ENCODE peak calls at places on chromosomes 13 and 19, in five cellular contexts. B is neural progenitor cell, M is thoracic aorta, N is body of pancreas, D is cardiac muscle cell. F is an unnamed sample.

GRCh38 chr13:51804295-51805172 is 571 bp upstream of the DHRS12 start:
- DNase-seq in B (no peak), M (no peak), N (peak), D (no peak), F (no peak)

GRCh38 chr13:107835339-107836018 is 379.9 kb downstream of the LIG4 start:
- DNase-seq in B (no peak), M (no peak), N (no peak), D (no peak), F (no peak)

GRCh38 chr13:50068508-50068907 is 53.3 kb downstream of the KCNRG start:
- DNase-seq in B (no peak), M (no peak), N (no peak), D (no peak), F (no peak)

GRCh38 chr13:23953860-23954512 is 56.7 kb upstream of the C1QTNF9B start:
- DNase-seq in B (no peak), M (no peak), N (no peak), D (no peak), F (no peak)

GRCh38 chr13:112692104-112692503 is 2.3 kb downstream of the ATP11A start:
- DNase-seq in B (no peak), M (no peak), N (no peak), D (no peak), F (no peak)

GRCh38 chr13:113776231-113777125 is 17.5 kb downstream of the TMEM255B start:
- DNase-seq in B (no peak), M (no peak), N (no peak), D (no peak), F (no peak)

GRCh38 chr19:24177686-24178085 is 90.7 kb downstream of the ZNF254 start:
- DNase-seq in B (no peak), M (no peak), N (no peak), D (no peak), F (no peak)

GRCh38 chr19:43765109-43765876 is 10.5 kb upstream of the SMG9 start:
- DNase-seq in B (no peak), M (peak), N (no peak), D (no peak), F (peak)

GRCh38 chr19:13526552-13526951 is 20.3 kb upstream of the CACNA1A start:
- DNase-seq in B (peak), M (no peak), N (no peak), D (peak), F (peak)

GRCh38 chr13:52070929-52071523 is 46.5 kb downstream of the UTP14C start:
- DNase-seq in B (no peak), M (no peak), N (no peak), D (no peak), F (no peak)

GRCh38 chr13:25310891-25311290 is 9.5 kb downstream of the NUP58 start:
- DNase-seq in B (no peak), M (no peak), N (no peak), D (no peak), F (no peak)

GRCh38 chr13:45333973-45334922 is 6.7 kb downstream of the TPT1 start:
- DNase-seq in B (no peak), M (no peak), N (no peak), D (no peak), F (peak)

GRCh38 chr13:94707400-94708021 is 4.8 kb downstream of the SOX21 start:
- DNase-seq in B (peak), M (no peak), N (no peak), D (no peak), F (peak)

GRCh38 chr13:44394649-44395048 is 21.0 kb downstream of the SERP2 start:
- DNase-seq in B (no peak), M (no peak), N (no peak), D (no peak), F (no peak)

GRCh38 chr13:36038785-36039415 is 92.3 kb downstream of the DCLK1 start:
- DNase-seq in B (no peak), M (no peak), N (no peak), D (no peak), F (no peak)

GRCh38 chr19:52532480-52532879 is 5.0 kb downstream of the ZNF808 start:
- DNase-seq in B (no peak), M (no peak), N (no peak), D (no peak), F (no peak)

GRCh38 chr19:52533901-52534300 is 6.4 kb downstream of the ZNF808 start:
- DNase-seq in B (no peak), M (no peak), N (no peak), D (peak), F (no peak)

GRCh38 chr19:52541608-52542007 is 14.1 kb downstream of the ZNF808 start:
- DNase-seq in B (no peak), M (no peak), N (no peak), D (no peak), F (no peak)

DNA sequence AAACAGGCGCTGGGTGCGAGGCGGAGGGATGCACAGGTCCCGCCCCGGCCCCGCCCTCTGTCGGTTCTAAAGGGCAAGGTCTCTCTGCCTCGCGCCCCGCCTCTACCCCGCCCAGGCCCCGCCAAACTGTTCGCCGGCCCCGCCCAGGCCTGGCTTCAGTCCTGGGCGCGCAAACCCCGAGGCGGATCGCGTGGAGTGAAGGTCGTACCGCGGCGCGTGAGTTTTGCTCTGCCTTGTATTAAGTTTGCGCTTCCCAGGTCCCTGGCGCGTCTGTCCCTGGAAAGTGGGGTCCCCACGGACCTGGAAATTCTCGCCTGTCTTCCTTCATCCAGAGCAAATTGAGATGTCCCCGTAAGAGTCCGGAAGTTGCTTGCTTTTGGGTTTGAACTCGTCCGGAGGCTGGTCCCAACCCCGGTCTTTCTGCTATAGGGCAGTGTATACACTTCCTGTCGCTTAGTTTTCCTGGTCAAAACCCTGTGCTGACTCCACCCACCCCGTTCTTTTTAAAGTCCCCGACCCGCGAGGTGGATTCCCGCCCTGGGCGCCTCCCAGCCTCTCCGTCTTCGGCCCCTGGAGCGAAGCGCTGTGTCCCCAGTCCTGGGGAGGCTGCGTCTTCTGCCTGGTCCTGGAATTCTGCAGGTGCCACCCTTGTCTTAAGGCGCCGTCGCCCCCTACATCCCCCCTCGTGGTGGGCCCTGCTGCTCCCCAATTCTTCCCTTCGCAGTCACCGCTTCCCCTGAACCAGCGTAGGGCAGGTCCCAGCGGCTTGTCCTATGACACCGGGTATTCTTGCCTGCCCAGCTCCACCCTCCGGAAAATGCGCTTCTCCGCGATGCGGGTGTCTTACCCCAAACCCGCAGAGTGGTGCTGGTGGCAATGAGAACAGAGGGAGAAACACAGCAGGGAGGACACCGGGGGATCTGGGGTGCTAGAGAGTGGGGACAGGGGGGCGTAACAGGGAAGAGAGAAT is 8.6 kb downstream of the ZNF808 start:
- DNase-seq in B (peak), M (peak), N (peak), D (peak), F (peak)
- TF ChIP-seq CTCF in B (peak), M (peak), N (no peak), D (no peak), F (peak)

DNA sequence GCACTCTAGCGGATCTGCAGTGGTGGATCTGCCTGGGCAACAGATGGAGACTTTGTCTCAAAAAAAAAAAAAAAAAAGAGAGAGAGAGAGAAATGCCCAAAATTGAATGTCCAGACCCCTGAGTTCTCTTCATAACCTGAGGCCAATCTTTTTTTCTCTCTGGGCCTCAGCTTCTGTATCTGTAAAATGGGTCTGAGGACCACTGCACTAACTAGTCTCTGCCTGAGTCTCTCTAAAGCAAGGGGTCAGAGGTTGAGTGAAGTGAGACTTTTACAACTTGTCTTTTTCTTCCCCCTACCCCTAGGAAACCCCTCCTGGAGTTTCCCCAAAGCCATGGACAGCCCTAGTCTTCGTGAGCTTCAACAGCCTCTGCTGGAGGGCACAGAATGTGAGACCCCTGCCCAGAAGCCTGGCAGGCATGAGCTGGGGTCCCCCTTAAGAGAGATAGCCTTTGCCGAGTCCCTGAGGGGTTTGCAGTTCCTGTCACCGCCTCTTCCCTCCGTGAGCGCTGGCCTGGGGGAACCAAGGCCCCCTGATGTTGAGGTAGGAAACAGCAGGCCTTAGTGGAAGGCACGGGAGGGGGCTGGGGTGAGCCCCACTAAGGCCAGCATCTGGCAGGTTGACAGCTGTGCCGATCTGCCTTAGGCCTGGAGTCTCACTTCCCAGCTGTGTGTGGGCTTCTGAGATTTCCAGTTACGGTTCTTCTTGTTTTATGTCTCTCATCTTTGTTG is 1.8 kb downstream of the TMEM91 start:
- DNase-seq in B (peak), M (no peak), N (no peak), D (peak), F (peak)
- H3K27ac ChIP-seq in B (no peak), M (peak), N (no peak), D (peak), F (no peak)

GRCh38 chr19:5406816-5407215 is 48.4 kb upstream of the ZNRF4 start:
- DNase-seq in B (no peak), M (no peak), N (no peak), D (no peak), F (no peak)
- TF ChIP-seq CTCF in B (no peak), M (no peak), N (no peak), D (no peak), F (no peak)

DNA sequence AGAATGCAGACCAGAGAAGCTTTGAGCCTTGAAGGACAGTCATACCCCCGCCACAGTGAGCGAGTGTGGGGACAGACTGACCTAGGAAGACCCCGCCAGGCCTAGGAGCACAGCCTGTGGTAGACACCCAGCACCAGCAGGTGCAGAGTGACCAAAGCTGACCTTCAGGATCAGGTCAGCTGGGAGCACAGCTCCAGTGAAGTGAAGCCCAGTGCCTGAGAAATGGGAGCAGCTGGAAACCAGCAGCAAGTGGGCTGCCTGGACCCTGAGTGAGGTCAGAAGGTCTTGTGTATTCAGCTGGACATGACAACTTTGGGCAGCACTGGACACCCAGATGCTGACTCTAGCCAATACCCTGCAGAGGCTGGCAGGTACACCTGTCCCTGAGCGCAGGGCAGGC is 268.9 kb downstream of the TEX29 start:
- DNase-seq in B (no peak), M (no peak), N (no peak), D (no peak), F (no peak)
- H3K27ac ChIP-seq in B (no peak), M (no peak), N (no peak), D (no peak), F (no peak)

DNA sequence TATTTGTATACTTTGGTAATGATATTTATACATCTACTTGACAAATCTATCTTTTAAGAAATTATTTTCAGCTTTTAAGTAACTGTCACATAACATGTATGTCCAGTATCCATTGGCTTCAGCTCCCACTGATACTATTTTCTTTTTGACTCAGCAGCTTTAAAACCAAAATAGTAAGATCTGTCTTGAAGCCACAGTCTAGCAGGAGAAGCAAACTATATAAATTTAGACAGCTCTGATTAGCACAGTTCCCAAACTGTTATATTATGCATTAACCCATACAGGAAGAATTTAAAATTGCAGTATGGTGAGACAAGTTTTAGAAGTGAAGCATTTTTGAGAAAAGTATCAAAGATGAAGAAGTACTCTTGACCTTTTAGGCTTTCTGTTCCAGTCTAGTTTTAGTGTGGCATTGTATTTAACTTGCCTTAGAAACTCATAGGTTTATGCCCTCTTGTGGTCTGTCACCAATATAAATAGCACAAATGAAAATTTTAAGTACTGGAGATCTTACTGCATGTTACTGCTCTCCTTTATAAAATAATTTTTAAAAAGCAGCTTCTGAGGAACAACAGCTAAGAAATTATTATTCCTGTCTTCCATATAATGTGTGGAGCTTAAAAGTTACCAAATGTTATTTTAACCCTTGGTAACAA is 24.7 kb downstream of the URI1 start:
- DNase-seq in B (no peak), M (no peak), N (no peak), D (peak), F (no peak)
- TF ChIP-seq CTCF in B (peak), M (no peak), N (no peak), D (peak), F (peak)

DNA sequence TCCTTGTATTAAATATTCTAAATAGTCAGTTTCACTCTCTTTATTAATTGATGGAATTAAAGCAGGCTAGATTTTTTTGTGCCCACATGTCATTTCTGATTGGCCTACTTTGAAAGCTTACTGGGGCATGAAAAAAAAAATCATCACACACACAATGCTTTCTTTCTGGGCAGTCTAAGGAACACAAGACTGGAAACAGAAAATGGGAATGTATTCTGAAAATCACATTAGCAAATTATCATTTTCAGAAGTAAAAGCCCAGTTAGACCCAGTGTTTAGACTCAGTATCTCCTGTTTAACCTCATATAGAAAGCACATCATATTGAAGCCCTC is 339.4 kb downstream of the SPRY2 start:
- DNase-seq in B (no peak), M (no peak), N (no peak), D (no peak), F (no peak)
- H3K27ac ChIP-seq in B (no peak), M (no peak), N (no peak), D (no peak), F (no peak)

F was measured in endodermal cell.